ENCODE peak calls at places on chromosomes 12 and 14, in nine cellular contexts. One of them, this sample, is unnamed.

GRCh38 chr12:102920271-102920670 is 3.2 kb upstream of the PAH start:
- DNase-seq in activated CD8-positive, alpha-beta memory T cell treated with anti-CD3 and anti-CD28 coated beads for 48 hours: no peak
- DNase-seq in NCI-H1092: no peak
- DNase-seq in CD8-positive, alpha-beta memory T cell: no peak
- DNase-seq in ureter: no peak
- DNase-seq in lower leg skin: no peak
- DNase-seq in HCT116: no peak
- DNase-seq in activated CD4-positive, alpha-beta T cell treated with anti-CD3 and anti-CD28 coated beads for 1 hour: no peak
- DNase-seq in HS-5: no peak
- DNase-seq in this sample: no peak

GRCh38 chr12:100234591-100235304 is 32.1 kb downstream of the DEPDC4 start:
- DNase-seq in CD8-positive, alpha-beta memory T cell: peak
- DNase-seq in lower leg skin: no peak
- DNase-seq in HCT116: peak
- DNase-seq in HS-5: no peak
- DNase-seq in activated CD4-positive, alpha-beta T cell treated with anti-CD3 and anti-CD28 coated beads for 1 hour: no peak
- DNase-seq in ureter: no peak
- DNase-seq in activated CD8-positive, alpha-beta memory T cell treated with anti-CD3 and anti-CD28 coated beads for 48 hours: no peak
- DNase-seq in NCI-H1092: peak
- DNase-seq in this sample: no peak

GRCh38 chr12:107847830-107848229 is 73.3 kb downstream of the ASCL4 start:
- DNase-seq in HCT116: no peak
- DNase-seq in lower leg skin: no peak
- DNase-seq in activated CD8-positive, alpha-beta memory T cell treated with anti-CD3 and anti-CD28 coated beads for 48 hours: no peak
- DNase-seq in NCI-H1092: no peak
- DNase-seq in activated CD4-positive, alpha-beta T cell treated with anti-CD3 and anti-CD28 coated beads for 1 hour: no peak
- DNase-seq in HS-5: no peak
- DNase-seq in ureter: no peak
- DNase-seq in CD8-positive, alpha-beta memory T cell: no peak
- DNase-seq in this sample: no peak

GRCh38 chr12:47307680-47308399 is 228.1 kb upstream of the AMIGO2 start:
- DNase-seq in ureter: no peak
- DNase-seq in activated CD8-positive, alpha-beta memory T cell treated with anti-CD3 and anti-CD28 coated beads for 48 hours: no peak
- DNase-seq in HS-5: peak
- DNase-seq in NCI-H1092: peak
- DNase-seq in activated CD4-positive, alpha-beta T cell treated with anti-CD3 and anti-CD28 coated beads for 1 hour: peak
- DNase-seq in CD8-positive, alpha-beta memory T cell: peak
- DNase-seq in lower leg skin: no peak
- DNase-seq in HCT116: peak
- DNase-seq in this sample: peak

GRCh38 chr14:96938946-96939345 is 141.8 kb downstream of the VRK1 start:
- DNase-seq in activated CD8-positive, alpha-beta memory T cell treated with anti-CD3 and anti-CD28 coated beads for 48 hours: no peak
- DNase-seq in HS-5: no peak
- DNase-seq in CD8-positive, alpha-beta memory T cell: no peak
- DNase-seq in NCI-H1092: no peak
- DNase-seq in lower leg skin: no peak
- DNase-seq in HCT116: no peak
- DNase-seq in activated CD4-positive, alpha-beta T cell treated with anti-CD3 and anti-CD28 coated beads for 1 hour: no peak
- DNase-seq in ureter: no peak
- DNase-seq in this sample: no peak

GRCh38 chr14:77122555-77123125 is 19.0 kb downstream of the ZDHHC22 start:
- DNase-seq in activated CD4-positive, alpha-beta T cell treated with anti-CD3 and anti-CD28 coated beads for 1 hour: no peak
- DNase-seq in HS-5: no peak
- DNase-seq in activated CD8-positive, alpha-beta memory T cell treated with anti-CD3 and anti-CD28 coated beads for 48 hours: no peak
- DNase-seq in NCI-H1092: no peak
- DNase-seq in CD8-positive, alpha-beta memory T cell: no peak
- DNase-seq in ureter: no peak
- DNase-seq in lower leg skin: no peak
- DNase-seq in HCT116: no peak
- DNase-seq in this sample: no peak

GRCh38 chr12:124321040-124321481 is 26.2 kb downstream of the RFLNA start:
- DNase-seq in ureter: peak
- DNase-seq in lower leg skin: peak
- DNase-seq in CD8-positive, alpha-beta memory T cell: peak
- DNase-seq in HS-5: no peak
- DNase-seq in HCT116: no peak
- DNase-seq in activated CD4-positive, alpha-beta T cell treated with anti-CD3 and anti-CD28 coated beads for 1 hour: peak
- DNase-seq in activated CD8-positive, alpha-beta memory T cell treated with anti-CD3 and anti-CD28 coated beads for 48 hours: peak
- DNase-seq in NCI-H1092: no peak
- DNase-seq in this sample: peak

GRCh38 chr12:132686831-132687210 is 321 bp downstream of the POLE start:
- DNase-seq in activated CD4-positive, alpha-beta T cell treated with anti-CD3 and anti-CD28 coated beads for 1 hour: no peak
- DNase-seq in CD8-positive, alpha-beta memory T cell: no peak
- DNase-seq in HS-5: no peak
- DNase-seq in activated CD8-positive, alpha-beta memory T cell treated with anti-CD3 and anti-CD28 coated beads for 48 hours: no peak
- DNase-seq in ureter: no peak
- DNase-seq in HCT116: no peak
- DNase-seq in NCI-H1092: no peak
- DNase-seq in lower leg skin: no peak
- DNase-seq in this sample: no peak

GRCh38 chr12:3242199-3242863 is 165.2 kb downstream of the TSPAN9 start:
- DNase-seq in HS-5: no peak
- DNase-seq in NCI-H1092: no peak
- DNase-seq in HCT116: no peak
- DNase-seq in activated CD4-positive, alpha-beta T cell treated with anti-CD3 and anti-CD28 coated beads for 1 hour: no peak
- DNase-seq in lower leg skin: no peak
- DNase-seq in ureter: no peak
- DNase-seq in activated CD8-positive, alpha-beta memory T cell treated with anti-CD3 and anti-CD28 coated beads for 48 hours: no peak
- DNase-seq in CD8-positive, alpha-beta memory T cell: no peak
- DNase-seq in this sample: no peak

GRCh38 chr14:61556455-61556854 is 138.9 kb upstream of the HIF1A start:
- DNase-seq in ureter: no peak
- DNase-seq in activated CD4-positive, alpha-beta T cell treated with anti-CD3 and anti-CD28 coated beads for 1 hour: no peak
- DNase-seq in lower leg skin: no peak
- DNase-seq in activated CD8-positive, alpha-beta memory T cell treated with anti-CD3 and anti-CD28 coated beads for 48 hours: no peak
- DNase-seq in HS-5: no peak
- DNase-seq in CD8-positive, alpha-beta memory T cell: no peak
- DNase-seq in HCT116: no peak
- DNase-seq in NCI-H1092: no peak
- DNase-seq in this sample: no peak

GRCh38 chr12:125157177-125157576 is 91.9 kb downstream of the AACS start:
- DNase-seq in ureter: no peak
- DNase-seq in HCT116: no peak
- DNase-seq in HS-5: no peak
- DNase-seq in NCI-H1092: no peak
- DNase-seq in activated CD4-positive, alpha-beta T cell treated with anti-CD3 and anti-CD28 coated beads for 1 hour: no peak
- DNase-seq in CD8-positive, alpha-beta memory T cell: no peak
- DNase-seq in lower leg skin: no peak
- DNase-seq in activated CD8-positive, alpha-beta memory T cell treated with anti-CD3 and anti-CD28 coated beads for 48 hours: no peak
- DNase-seq in this sample: no peak

GRCh38 chr14:61355892-61356325 is 34.5 kb downstream of the PRKCH start:
- DNase-seq in NCI-H1092: no peak
- DNase-seq in HS-5: peak
- DNase-seq in HCT116: peak
- DNase-seq in activated CD4-positive, alpha-beta T cell treated with anti-CD3 and anti-CD28 coated beads for 1 hour: peak
- DNase-seq in CD8-positive, alpha-beta memory T cell: no peak
- DNase-seq in activated CD8-positive, alpha-beta memory T cell treated with anti-CD3 and anti-CD28 coated beads for 48 hours: no peak
- DNase-seq in ureter: peak
- DNase-seq in lower leg skin: peak
- DNase-seq in this sample: no peak

GRCh38 chr12:82383930-82384513 is 25.7 kb downstream of the METTL25 start:
- DNase-seq in CD8-positive, alpha-beta memory T cell: no peak
- DNase-seq in ureter: no peak
- DNase-seq in activated CD4-positive, alpha-beta T cell treated with anti-CD3 and anti-CD28 coated beads for 1 hour: no peak
- DNase-seq in HCT116: no peak
- DNase-seq in activated CD8-positive, alpha-beta memory T cell treated with anti-CD3 and anti-CD28 coated beads for 48 hours: no peak
- DNase-seq in HS-5: no peak
- DNase-seq in lower leg skin: no peak
- DNase-seq in NCI-H1092: no peak
- DNase-seq in this sample: no peak

GRCh38 chr12:57620936-57621496 is 9.8 kb downstream of the ARHGEF25 start:
- DNase-seq in lower leg skin: peak
- DNase-seq in CD8-positive, alpha-beta memory T cell: no peak
- DNase-seq in activated CD4-positive, alpha-beta T cell treated with anti-CD3 and anti-CD28 coated beads for 1 hour: no peak
- DNase-seq in NCI-H1092: no peak
- DNase-seq in ureter: no peak
- DNase-seq in HCT116: no peak
- DNase-seq in activated CD8-positive, alpha-beta memory T cell treated with anti-CD3 and anti-CD28 coated beads for 48 hours: no peak
- DNase-seq in HS-5: no peak
- DNase-seq in this sample: peak

GRCh38 chr14:34450958-34451357 is 11.1 kb downstream of the SPTSSA start:
- DNase-seq in NCI-H1092: no peak
- DNase-seq in HS-5: no peak
- DNase-seq in CD8-positive, alpha-beta memory T cell: no peak
- DNase-seq in ureter: no peak
- DNase-seq in HCT116: no peak
- DNase-seq in lower leg skin: no peak
- DNase-seq in activated CD8-positive, alpha-beta memory T cell treated with anti-CD3 and anti-CD28 coated beads for 48 hours: no peak
- DNase-seq in activated CD4-positive, alpha-beta T cell treated with anti-CD3 and anti-CD28 coated beads for 1 hour: no peak
- DNase-seq in this sample: no peak

GRCh38 chr12:24198936-24199644 is 249.6 kb upstream of the SOX5 start:
- DNase-seq in HCT116: no peak
- DNase-seq in activated CD8-positive, alpha-beta memory T cell treated with anti-CD3 and anti-CD28 coated beads for 48 hours: no peak
- DNase-seq in lower leg skin: no peak
- DNase-seq in activated CD4-positive, alpha-beta T cell treated with anti-CD3 and anti-CD28 coated beads for 1 hour: no peak
- DNase-seq in NCI-H1092: no peak
- DNase-seq in CD8-positive, alpha-beta memory T cell: no peak
- DNase-seq in HS-5: no peak
- DNase-seq in ureter: no peak
- DNase-seq in this sample: no peak

GRCh38 chr12:100128509-100128908 is 14.2 kb downstream of the BLTP3B start:
- DNase-seq in HCT116: no peak
- DNase-seq in activated CD8-positive, alpha-beta memory T cell treated with anti-CD3 and anti-CD28 coated beads for 48 hours: no peak
- DNase-seq in CD8-positive, alpha-beta memory T cell: no peak
- DNase-seq in ureter: no peak
- DNase-seq in NCI-H1092: no peak
- DNase-seq in lower leg skin: no peak
- DNase-seq in HS-5: no peak
- DNase-seq in activated CD4-positive, alpha-beta T cell treated with anti-CD3 and anti-CD28 coated beads for 1 hour: no peak
- DNase-seq in this sample: no peak

GRCh38 chr12:115840159-115840558 is 437.3 kb downstream of the MED13L start:
- DNase-seq in lower leg skin: no peak
- DNase-seq in NCI-H1092: no peak
- DNase-seq in HS-5: no peak
- DNase-seq in activated CD4-positive, alpha-beta T cell treated with anti-CD3 and anti-CD28 coated beads for 1 hour: no peak
- DNase-seq in activated CD8-positive, alpha-beta memory T cell treated with anti-CD3 and anti-CD28 coated beads for 48 hours: no peak
- DNase-seq in ureter: no peak
- DNase-seq in HCT116: no peak
- DNase-seq in CD8-positive, alpha-beta memory T cell: no peak
- DNase-seq in this sample: no peak

GRCh38 chr12:42299392-42300308 is 26.2 kb downstream of the ZCRB1 start:
- DNase-seq in ureter: no peak
- DNase-seq in HCT116: no peak
- DNase-seq in lower leg skin: no peak
- DNase-seq in NCI-H1092: no peak
- DNase-seq in activated CD8-positive, alpha-beta memory T cell treated with anti-CD3 and anti-CD28 coated beads for 48 hours: peak
- DNase-seq in activated CD4-positive, alpha-beta T cell treated with anti-CD3 and anti-CD28 coated beads for 1 hour: no peak
- DNase-seq in HS-5: peak
- DNase-seq in CD8-positive, alpha-beta memory T cell: no peak
- DNase-seq in this sample: no peak

GRCh38 chr12:122984612-122985358 is 4.3 kb downstream of the ARL6IP4 start:
- DNase-seq in ureter: no peak
- DNase-seq in HCT116: no peak
- DNase-seq in CD8-positive, alpha-beta memory T cell: no peak
- DNase-seq in NCI-H1092: no peak
- DNase-seq in HS-5: no peak
- DNase-seq in activated CD4-positive, alpha-beta T cell treated with anti-CD3 and anti-CD28 coated beads for 1 hour: no peak
- DNase-seq in activated CD8-positive, alpha-beta memory T cell treated with anti-CD3 and anti-CD28 coated beads for 48 hours: no peak
- DNase-seq in lower leg skin: no peak
- DNase-seq in this sample: no peak

GRCh38 chr12:68007023-68007422 is 17.8 kb downstream of the IFNG-AS1 start:
- DNase-seq in activated CD4-positive, alpha-beta T cell treated with anti-CD3 and anti-CD28 coated beads for 1 hour: no peak
- DNase-seq in NCI-H1092: no peak
- DNase-seq in CD8-positive, alpha-beta memory T cell: no peak
- DNase-seq in activated CD8-positive, alpha-beta memory T cell treated with anti-CD3 and anti-CD28 coated beads for 48 hours: no peak
- DNase-seq in ureter: no peak
- DNase-seq in lower leg skin: no peak
- DNase-seq in HCT116: no peak
- DNase-seq in HS-5: no peak
- DNase-seq in this sample: no peak

GRCh38 chr12:66947119-66947518 is 268.2 kb upstream of the GRIP1 start:
- DNase-seq in activated CD4-positive, alpha-beta T cell treated with anti-CD3 and anti-CD28 coated beads for 1 hour: no peak
- DNase-seq in NCI-H1092: no peak
- DNase-seq in HS-5: no peak
- DNase-seq in ureter: no peak
- DNase-seq in HCT116: no peak
- DNase-seq in CD8-positive, alpha-beta memory T cell: no peak
- DNase-seq in activated CD8-positive, alpha-beta memory T cell treated with anti-CD3 and anti-CD28 coated beads for 48 hours: no peak
- DNase-seq in lower leg skin: no peak
- DNase-seq in this sample: no peak

GRCh38 chr12:24851816-24852337 is 97.0 kb downstream of the BCAT1 start:
- DNase-seq in HCT116: no peak
- DNase-seq in NCI-H1092: no peak
- DNase-seq in lower leg skin: no peak
- DNase-seq in activated CD8-positive, alpha-beta memory T cell treated with anti-CD3 and anti-CD28 coated beads for 48 hours: no peak
- DNase-seq in activated CD4-positive, alpha-beta T cell treated with anti-CD3 and anti-CD28 coated beads for 1 hour: no peak
- DNase-seq in CD8-positive, alpha-beta memory T cell: no peak
- DNase-seq in ureter: no peak
- DNase-seq in HS-5: no peak
- DNase-seq in this sample: no peak

GRCh38 chr12:21296751-21297406 is 37.8 kb downstream of the SLCO1A2 start:
- DNase-seq in NCI-H1092: no peak
- DNase-seq in activated CD8-positive, alpha-beta memory T cell treated with anti-CD3 and anti-CD28 coated beads for 48 hours: no peak
- DNase-seq in activated CD4-positive, alpha-beta T cell treated with anti-CD3 and anti-CD28 coated beads for 1 hour: no peak
- DNase-seq in lower leg skin: no peak
- DNase-seq in HCT116: no peak
- DNase-seq in ureter: no peak
- DNase-seq in CD8-positive, alpha-beta memory T cell: peak
- DNase-seq in HS-5: no peak
- DNase-seq in this sample: no peak

GRCh38 chr12:92519284-92519683 is 183.5 kb upstream of the PLEKHG7 start:
- DNase-seq in HS-5: no peak
- DNase-seq in activated CD4-positive, alpha-beta T cell treated with anti-CD3 and anti-CD28 coated beads for 1 hour: no peak
- DNase-seq in HCT116: no peak
- DNase-seq in lower leg skin: no peak
- DNase-seq in ureter: no peak
- DNase-seq in activated CD8-positive, alpha-beta memory T cell treated with anti-CD3 and anti-CD28 coated beads for 48 hours: no peak
- DNase-seq in NCI-H1092: no peak
- DNase-seq in CD8-positive, alpha-beta memory T cell: no peak
- DNase-seq in this sample: no peak

GRCh38 chr12:92002673-92003382 is 142.8 kb downstream of the BTG1 start:
- DNase-seq in NCI-H1092: no peak
- DNase-seq in CD8-positive, alpha-beta memory T cell: no peak
- DNase-seq in lower leg skin: no peak
- DNase-seq in HS-5: no peak
- DNase-seq in activated CD4-positive, alpha-beta T cell treated with anti-CD3 and anti-CD28 coated beads for 1 hour: no peak
- DNase-seq in HCT116: no peak
- DNase-seq in activated CD8-positive, alpha-beta memory T cell treated with anti-CD3 and anti-CD28 coated beads for 48 hours: no peak
- DNase-seq in ureter: no peak
- DNase-seq in this sample: no peak

GRCh38 chr14:85528882-85529585 is 910 bp upstream of the FLRT2 start:
- DNase-seq in ureter: no peak
- DNase-seq in activated CD8-positive, alpha-beta memory T cell treated with anti-CD3 and anti-CD28 coated beads for 48 hours: no peak
- DNase-seq in CD8-positive, alpha-beta memory T cell: no peak
- DNase-seq in NCI-H1092: no peak
- DNase-seq in lower leg skin: peak
- DNase-seq in HCT116: no peak
- DNase-seq in HS-5: peak
- DNase-seq in activated CD4-positive, alpha-beta T cell treated with anti-CD3 and anti-CD28 coated beads for 1 hour: no peak
- DNase-seq in this sample: no peak

GRCh38 chr12:132517013-132517739 is 27.2 kb downstream of the FBRSL1 start:
- DNase-seq in CD8-positive, alpha-beta memory T cell: no peak
- DNase-seq in HCT116: no peak
- DNase-seq in activated CD8-positive, alpha-beta memory T cell treated with anti-CD3 and anti-CD28 coated beads for 48 hours: no peak
- DNase-seq in lower leg skin: no peak
- DNase-seq in NCI-H1092: no peak
- DNase-seq in ureter: no peak
- DNase-seq in HS-5: no peak
- DNase-seq in activated CD4-positive, alpha-beta T cell treated with anti-CD3 and anti-CD28 coated beads for 1 hour: no peak
- DNase-seq in this sample: no peak

GRCh38 chr12:87661770-87662402 is 367.3 kb downstream of the C12orf50 start:
- DNase-seq in activated CD8-positive, alpha-beta memory T cell treated with anti-CD3 and anti-CD28 coated beads for 48 hours: no peak
- DNase-seq in HCT116: no peak
- DNase-seq in lower leg skin: no peak
- DNase-seq in CD8-positive, alpha-beta memory T cell: no peak
- DNase-seq in HS-5: no peak
- DNase-seq in NCI-H1092: no peak
- DNase-seq in ureter: no peak
- DNase-seq in activated CD4-positive, alpha-beta T cell treated with anti-CD3 and anti-CD28 coated beads for 1 hour: no peak
- DNase-seq in this sample: no peak

GRCh38 chr14:95774265-95775160 is 60.6 kb upstream of the TCL1A start:
- DNase-seq in HCT116: peak
- DNase-seq in CD8-positive, alpha-beta memory T cell: peak
- DNase-seq in activated CD8-positive, alpha-beta memory T cell treated with anti-CD3 and anti-CD28 coated beads for 48 hours: peak
- DNase-seq in HS-5: no peak
- DNase-seq in lower leg skin: peak
- DNase-seq in NCI-H1092: peak
- DNase-seq in ureter: peak
- DNase-seq in activated CD4-positive, alpha-beta T cell treated with anti-CD3 and anti-CD28 coated beads for 1 hour: peak
- DNase-seq in this sample: peak

This sample was measured in activated B cell treated with CpG ODN at 0.5 μM for 24 hours.